ENCODE peak calls at places on chromosome 14, in nine cellular contexts. J is T-helper 9 cell; M is posterior vena cava; X is HFFc6; L is amniotic epithelial cell; I is progenitor cell of endocrine pancreas; P is astrocyte; O is heart right ventricle; Q is CD8-positive, alpha-beta T cell. G is an unnamed sample.

GRCh38 chr14:59020382-59020781 is 168.1 kb upstream of the DAAM1 start:
- DNase-seq in Q (no peak), O (no peak), M (no peak), L (peak), I (no peak), X (peak), J (no peak), P (peak), G (peak)

GRCh38 chr14:84592770-84593169 is 937.2 kb upstream of the FLRT2 start:
- DNase-seq in L (no peak), I (no peak), O (no peak), J (no peak), Q (no peak), M (no peak), X (no peak), P (no peak), G (no peak)

GRCh38 chr14:59919582-59920377 is at the start of gene LRRC9:
- DNase-seq in M (peak), P (peak), L (peak), Q (peak), O (no peak), I (peak), X (no peak), J (peak), G (no peak)

GRCh38 chr14:94761348-94761998 is 8.4 kb downstream of the GSC start:
- DNase-seq in Q (no peak), J (no peak), L (no peak), M (peak), X (no peak), I (no peak), O (no peak), P (no peak), G (no peak)

GRCh38 chr14:85532981-85533820 is 3.3 kb downstream of the FLRT2 start:
- DNase-seq in P (peak), X (peak), L (peak), O (peak), J (no peak), Q (no peak), I (peak), M (peak), G (peak)

GRCh38 chr14:104992501-104992900 is 6.9 kb downstream of the CLBA1 start:
- DNase-seq in M (no peak), X (no peak), J (no peak), O (no peak), Q (no peak), L (no peak), I (no peak), P (no peak), G (no peak)

GRCh38 chr14:101035466-101036225 is 132.1 kb upstream of the RTL1 start:
- DNase-seq in I (no peak), M (peak), Q (no peak), X (no peak), P (no peak), J (no peak), O (no peak), L (no peak), G (no peak)

GRCh38 chr14:59657769-59658168 is 81.2 kb upstream of the CCDC175 start:
- DNase-seq in M (no peak), L (no peak), X (no peak), I (no peak), P (no peak), J (no peak), Q (no peak), O (no peak), G (no peak)

GRCh38 chr14:69037790-69038448 is 58.8 kb upstream of the ACTN1 start:
- DNase-seq in P (peak), I (no peak), X (peak), O (no peak), M (no peak), L (peak), J (no peak), Q (no peak), G (peak)

GRCh38 chr14:48563465-48563864 is 888.1 kb upstream of the MDGA2 start:
- DNase-seq in I (no peak), X (no peak), M (no peak), L (peak), J (no peak), Q (no peak), O (no peak), P (no peak), G (no peak)

GRCh38 chr14:92282669-92283068 is 40.3 kb upstream of the SLC24A4 start:
- DNase-seq in L (no peak), J (no peak), I (no peak), M (no peak), X (no peak), P (no peak), Q (no peak), O (no peak), G (no peak)

GRCh38 chr14:86961106-86961716 is 1031.8 kb downstream of the GALC start:
- DNase-seq in O (no peak), P (no peak), J (no peak), M (no peak), Q (no peak), I (no peak), L (no peak), X (no peak), G (peak)

GRCh38 chr14:99881011-99881410 is 87.8 kb downstream of the EML1 start:
- DNase-seq in O (no peak), L (peak), Q (no peak), I (no peak), X (no peak), J (no peak), M (no peak), P (peak), G (peak)

GRCh38 chr14:28375295-28375694 is 391.3 kb upstream of the FOXG1 start:
- DNase-seq in I (no peak), L (peak), X (no peak), O (no peak), M (no peak), P (peak), J (no peak), Q (no peak), G (no peak)

GRCh38 chr14:58146399-58146798 is 5.6 kb downstream of the ARMH4 start:
- DNase-seq in L (no peak), Q (no peak), J (no peak), O (no peak), X (no peak), P (no peak), M (no peak), I (no peak), G (no peak)

GRCh38 chr14:81441626-81442134 is 41.6 kb upstream of the STON2 start:
- DNase-seq in X (no peak), I (no peak), L (no peak), Q (no peak), P (no peak), M (no peak), J (no peak), O (no peak), G (no peak)

GRCh38 chr14:68873379-68873778 is 80.5 kb upstream of the ZFP36L1 start:
- DNase-seq in J (no peak), I (no peak), X (no peak), L (no peak), P (no peak), O (no peak), Q (no peak), M (no peak), G (no peak)

GRCh38 chr14:21652209-21652808 is 1.3 kb upstream of the OR4E2 start:
- DNase-seq in P (no peak), J (no peak), L (no peak), Q (no peak), M (no peak), O (peak), I (no peak), X (no peak), G (no peak)

GRCh38 chr14:67428501-67429031 is 16.6 kb upstream of the PLEK2 start:
- DNase-seq in P (peak), I (no peak), Q (no peak), J (no peak), M (peak), X (peak), O (no peak), L (peak), G (peak)

GRCh38 chr14:88269816-88270416 is 53.2 kb downstream of the KCNK10 start:
- DNase-seq in I (no peak), J (no peak), Q (no peak), X (no peak), L (no peak), P (no peak), M (no peak), O (no peak), G (no peak)

GRCh38 chr14:103386632-103387329 is 1.6 kb downstream of the MARK3 start:
- DNase-seq in J (no peak), O (no peak), X (no peak), I (no peak), Q (no peak), P (no peak), M (no peak), L (peak), G (peak)

GRCh38 chr14:101927859-101928258 is 36.5 kb upstream of the DYNC1H1 start:
- DNase-seq in M (peak), X (peak), I (no peak), L (peak), Q (no peak), P (peak), O (peak), J (no peak), G (peak)

GRCh38 chr14:73785336-73785833 is 66.2 kb upstream of the PTGR2 start:
- DNase-seq in P (peak), Q (no peak), L (no peak), O (peak), I (no peak), J (no peak), M (peak), X (peak), G (peak)

G was measured in AG08395.